ENCODE peak calls at places on chromosomes 16 and 17, in ten cellular contexts. One of them, this sample, is unnamed.

GRCh38 chr17:29292071-29292991 is 1.6 kb downstream of the NUFIP2 start:
- DNase-seq in K562: peak; percentile 85
- DNase-seq in upper lobe of left lung: peak; percentile 91
- DNase-seq in A549: peak; percentile 45
- DNase-seq in SK-N-SH: peak; percentile 83
- DNase-seq in sigmoid colon: peak; percentile 91
- DNase-seq in suprapubic skin: peak; percentile 87
- DNase-seq in tibial nerve: peak; percentile 66
- DNase-seq in GM12878: no peak
- DNase-seq in ovary: peak; percentile 75
- DNase-seq in this sample: no peak

GRCh38 chr16:24508614-24509013 is 30.8 kb upstream of the RBBP6 start:
- DNase-seq in SK-N-SH: no peak
- DNase-seq in suprapubic skin: no peak
- DNase-seq in upper lobe of left lung: no peak
- DNase-seq in ovary: no peak
- DNase-seq in tibial nerve: no peak
- DNase-seq in GM12878: no peak
- DNase-seq in K562: no peak
- DNase-seq in A549: no peak
- DNase-seq in sigmoid colon: no peak
- DNase-seq in this sample: no peak

GRCh38 chr16:11717811-11718210 is 24.8 kb downstream of the TXNDC11 start:
- DNase-seq in K562: no peak
- DNase-seq in suprapubic skin: no peak
- DNase-seq in GM12878: no peak
- DNase-seq in upper lobe of left lung: no peak
- DNase-seq in ovary: no peak
- DNase-seq in A549: no peak
- DNase-seq in SK-N-SH: no peak
- DNase-seq in tibial nerve: no peak
- DNase-seq in sigmoid colon: no peak
- DNase-seq in this sample: no peak

GRCh38 chr16:66750279-66751134 is 902 bp downstream of the DYNC1LI2 start:
- DNase-seq in sigmoid colon: no peak
- DNase-seq in K562: no peak
- DNase-seq in upper lobe of left lung: no peak
- DNase-seq in ovary: no peak
- DNase-seq in GM12878: no peak
- DNase-seq in SK-N-SH: no peak
- DNase-seq in tibial nerve: no peak
- DNase-seq in A549: no peak
- DNase-seq in suprapubic skin: no peak
- DNase-seq in this sample: no peak

GRCh38 chr17:39699818-39700147 is at the start of gene ERBB2:
- DNase-seq in suprapubic skin: no peak
- DNase-seq in K562: no peak
- DNase-seq in upper lobe of left lung: no peak
- DNase-seq in A549: peak; percentile 93
- DNase-seq in SK-N-SH: no peak
- DNase-seq in ovary: peak; percentile 62
- DNase-seq in sigmoid colon: peak; percentile 91
- DNase-seq in GM12878: no peak
- DNase-seq in tibial nerve: peak; percentile 65
- DNase-seq in this sample: no peak

GRCh38 chr17:35972066-35972465 is 9.2 kb downstream of the CCL16 start:
- DNase-seq in sigmoid colon: no peak
- DNase-seq in suprapubic skin: no peak
- DNase-seq in GM12878: no peak
- DNase-seq in SK-N-SH: no peak
- DNase-seq in ovary: no peak
- DNase-seq in tibial nerve: no peak
- DNase-seq in K562: no peak
- DNase-seq in upper lobe of left lung: no peak
- DNase-seq in A549: no peak
- DNase-seq in this sample: no peak

GRCh38 chr17:76179496-76180467 is 38.7 kb upstream of the FOXJ1 start:
- DNase-seq in upper lobe of left lung: no peak
- DNase-seq in sigmoid colon: no peak
- DNase-seq in suprapubic skin: no peak
- DNase-seq in A549: no peak
- DNase-seq in tibial nerve: no peak
- DNase-seq in ovary: no peak
- DNase-seq in GM12878: peak; percentile 46
- DNase-seq in SK-N-SH: no peak
- DNase-seq in K562: peak; percentile 49
- DNase-seq in this sample: no peak

GRCh38 chr16:89506791-89507191 is 1.4 kb upstream of the SPG7 start:
- DNase-seq in A549: no peak
- DNase-seq in ovary: no peak
- DNase-seq in tibial nerve: no peak
- DNase-seq in sigmoid colon: no peak
- DNase-seq in upper lobe of left lung: no peak
- DNase-seq in K562: no peak
- DNase-seq in GM12878: no peak
- DNase-seq in suprapubic skin: no peak
- DNase-seq in SK-N-SH: no peak
- DNase-seq in this sample: no peak

GRCh38 chr17:12395733-12396354 is 269.8 kb upstream of the MYOCD start:
- DNase-seq in suprapubic skin: no peak
- DNase-seq in SK-N-SH: peak; percentile 31
- DNase-seq in K562: peak; percentile 51
- DNase-seq in GM12878: no peak
- DNase-seq in A549: peak; percentile 34
- DNase-seq in tibial nerve: no peak
- DNase-seq in sigmoid colon: no peak
- DNase-seq in upper lobe of left lung: no peak
- DNase-seq in ovary: no peak
- DNase-seq in this sample: no peak

GRCh38 chr17:2025622-2026309 is 632 bp upstream of the RTN4RL1 start:
- DNase-seq in suprapubic skin: peak; percentile 91
- DNase-seq in K562: peak; percentile 52
- DNase-seq in A549: peak; percentile 97
- DNase-seq in SK-N-SH: peak; percentile 93
- DNase-seq in ovary: peak; percentile 79
- DNase-seq in tibial nerve: peak; percentile 77
- DNase-seq in sigmoid colon: peak; percentile 83
- DNase-seq in GM12878: no peak
- DNase-seq in upper lobe of left lung: peak; percentile 86
- DNase-seq in this sample: no peak
- TF ChIP-seq EP300 in suprapubic skin: no peak
- TF ChIP-seq EP300 in K562: no peak
- TF ChIP-seq EP300 in A549: no peak
- TF ChIP-seq EP300 in SK-N-SH: no peak
- TF ChIP-seq EP300 in ovary: no peak
- TF ChIP-seq EP300 in tibial nerve: no peak
- TF ChIP-seq EP300 in sigmoid colon: no peak
- TF ChIP-seq EP300 in GM12878: no peak
- TF ChIP-seq EP300 in upper lobe of left lung: no peak
- TF ChIP-seq EP300 in this sample: no peak

GRCh38 chr16:26334218-26335111 is 642.7 kb downstream of the HS3ST4 start:
- DNase-seq in ovary: no peak
- DNase-seq in upper lobe of left lung: no peak
- DNase-seq in A549: no peak
- DNase-seq in SK-N-SH: no peak
- DNase-seq in tibial nerve: no peak
- DNase-seq in sigmoid colon: no peak
- DNase-seq in K562: no peak
- DNase-seq in suprapubic skin: no peak
- DNase-seq in GM12878: no peak
- DNase-seq in this sample: no peak
- H3K4me3 ChIP-seq in ovary: no peak overlapping the region
- H3K4me3 ChIP-seq in upper lobe of left lung: no peak overlapping the region
- H3K4me3 ChIP-seq in A549: no peak overlapping the region
- H3K4me3 ChIP-seq in SK-N-SH: no peak overlapping the region
- H3K4me3 ChIP-seq in tibial nerve: no peak overlapping the region
- H3K4me3 ChIP-seq in sigmoid colon: no peak overlapping the region
- H3K4me3 ChIP-seq in K562: no peak overlapping the region
- H3K4me3 ChIP-seq in suprapubic skin: no peak overlapping the region
- H3K4me3 ChIP-seq in GM12878: no peak overlapping the region
- H3K4me3 ChIP-seq in this sample: no peak overlapping the region

GRCh38 chr16:81493755-81494433 is 49.3 kb downstream of the CMIP start:
- DNase-seq in GM12878: no peak
- DNase-seq in sigmoid colon: no peak
- DNase-seq in suprapubic skin: no peak
- DNase-seq in K562: peak; percentile 80
- DNase-seq in ovary: no peak
- DNase-seq in tibial nerve: no peak
- DNase-seq in SK-N-SH: no peak
- DNase-seq in upper lobe of left lung: peak; percentile 68
- DNase-seq in A549: peak; percentile 83
- DNase-seq in this sample: no peak

GRCh38 chr16:81494888-81495287 is 50.3 kb downstream of the CMIP start:
- DNase-seq in ovary: no peak
- DNase-seq in upper lobe of left lung: no peak
- DNase-seq in suprapubic skin: no peak
- DNase-seq in K562: no peak
- DNase-seq in tibial nerve: no peak
- DNase-seq in sigmoid colon: no peak
- DNase-seq in SK-N-SH: no peak
- DNase-seq in A549: no peak
- DNase-seq in GM12878: no peak
- DNase-seq in this sample: no peak

GRCh38 chr16:81494434-81494806 is 49.8 kb downstream of the CMIP start:
- DNase-seq in upper lobe of left lung: no peak
- DNase-seq in K562: no peak
- DNase-seq in tibial nerve: no peak
- DNase-seq in suprapubic skin: no peak
- DNase-seq in SK-N-SH: peak; percentile 4
- DNase-seq in GM12878: no peak
- DNase-seq in A549: no peak
- DNase-seq in ovary: no peak
- DNase-seq in sigmoid colon: no peak
- DNase-seq in this sample: no peak

GRCh38 chr16:81496742-81497141 is 52.1 kb downstream of the CMIP start:
- DNase-seq in sigmoid colon: no peak
- DNase-seq in tibial nerve: no peak
- DNase-seq in upper lobe of left lung: no peak
- DNase-seq in A549: no peak
- DNase-seq in ovary: no peak
- DNase-seq in SK-N-SH: no peak
- DNase-seq in suprapubic skin: no peak
- DNase-seq in GM12878: no peak
- DNase-seq in K562: no peak
- DNase-seq in this sample: no peak

DNA sequence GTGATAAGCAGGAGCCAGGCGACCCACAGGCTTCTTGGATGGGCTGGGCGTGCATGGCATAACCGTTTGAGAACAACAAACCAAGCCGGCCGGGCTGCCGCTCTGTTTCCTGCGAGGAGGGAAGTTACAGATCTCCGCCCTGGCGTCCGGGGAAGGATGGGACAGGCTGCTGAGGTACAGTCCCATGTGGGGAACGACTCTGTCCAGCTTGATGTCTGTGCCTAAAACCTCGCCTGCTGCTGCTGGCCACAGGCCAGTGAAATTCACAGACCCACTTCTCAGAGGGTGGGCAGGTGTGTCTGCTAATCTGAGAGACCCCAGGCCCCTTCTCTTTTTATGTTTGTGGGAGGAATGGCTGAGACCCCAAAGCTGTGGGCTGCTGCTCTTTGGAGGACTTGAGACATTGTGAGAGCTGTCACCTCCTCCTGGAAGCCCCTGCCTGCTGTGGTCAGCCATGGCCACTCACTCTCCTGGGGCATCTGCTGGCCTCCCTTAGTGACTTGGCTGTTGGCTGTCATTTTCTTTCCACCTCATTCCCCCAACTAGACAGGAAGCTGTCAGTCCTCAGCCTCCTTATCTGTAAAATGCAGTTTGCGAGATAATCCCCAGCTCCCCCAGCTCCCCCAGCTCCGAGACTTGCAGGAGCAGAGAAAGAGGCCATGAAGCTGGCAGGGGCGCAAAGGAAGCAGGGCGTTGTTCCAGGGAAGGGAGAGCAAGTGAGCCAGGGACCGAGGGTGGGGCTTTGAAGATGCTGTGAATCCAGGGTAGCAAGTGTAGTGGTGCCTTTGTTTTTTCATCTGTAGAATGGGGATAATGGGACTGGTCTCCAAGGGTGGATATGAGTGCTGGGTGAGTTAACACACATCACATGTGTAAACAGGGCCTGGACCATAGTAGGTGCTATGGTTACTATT is 51.0 kb downstream of the CMIP start:
- DNase-seq in GM12878: no peak
- DNase-seq in suprapubic skin: peak; percentile 90
- DNase-seq in upper lobe of left lung: no peak
- DNase-seq in sigmoid colon: no peak
- DNase-seq in ovary: no peak
- DNase-seq in K562: peak; percentile 87
- DNase-seq in tibial nerve: no peak
- DNase-seq in A549: no peak
- DNase-seq in SK-N-SH: peak; percentile 73
- DNase-seq in this sample: no peak
- H3K27ac ChIP-seq in GM12878: no peak overlapping the region
- H3K27ac ChIP-seq in suprapubic skin: peak overlapping the region; percentile 42
- H3K27ac ChIP-seq in upper lobe of left lung: peak overlapping the region; percentile 85
- H3K27ac ChIP-seq in sigmoid colon: peak overlapping the region; percentile 9
- H3K27ac ChIP-seq in ovary: no peak overlapping the region
- H3K27ac ChIP-seq in K562: peak overlapping the region; percentile 97
- H3K27ac ChIP-seq in tibial nerve: peak overlapping the region; percentile 48
- H3K27ac ChIP-seq in A549: no peak overlapping the region
- H3K27ac ChIP-seq in SK-N-SH: peak overlapping the region; percentile 62
- H3K27ac ChIP-seq in this sample: no peak overlapping the region

GRCh38 chr17:55903028-55903690 is 152.3 kb downstream of the PCTP start:
- DNase-seq in K562: no peak
- DNase-seq in sigmoid colon: no peak
- DNase-seq in suprapubic skin: no peak
- DNase-seq in upper lobe of left lung: no peak
- DNase-seq in A549: no peak
- DNase-seq in GM12878: no peak
- DNase-seq in ovary: no peak
- DNase-seq in tibial nerve: no peak
- DNase-seq in SK-N-SH: no peak
- DNase-seq in this sample: no peak

GRCh38 chr17:55897301-55897700 is 146.4 kb downstream of the PCTP start:
- DNase-seq in tibial nerve: peak; percentile 41
- DNase-seq in GM12878: no peak
- DNase-seq in A549: no peak
- DNase-seq in upper lobe of left lung: no peak
- DNase-seq in sigmoid colon: peak; percentile 78
- DNase-seq in K562: no peak
- DNase-seq in SK-N-SH: no peak
- DNase-seq in ovary: no peak
- DNase-seq in suprapubic skin: no peak
- DNase-seq in this sample: no peak

GRCh38 chr17:55895112-55895759 is 144.4 kb downstream of the PCTP start:
- DNase-seq in GM12878: no peak
- DNase-seq in upper lobe of left lung: no peak
- DNase-seq in sigmoid colon: no peak
- DNase-seq in K562: no peak
- DNase-seq in suprapubic skin: no peak
- DNase-seq in SK-N-SH: no peak
- DNase-seq in A549: no peak
- DNase-seq in tibial nerve: peak; percentile 12
- DNase-seq in ovary: no peak
- DNase-seq in this sample: no peak

DNA sequence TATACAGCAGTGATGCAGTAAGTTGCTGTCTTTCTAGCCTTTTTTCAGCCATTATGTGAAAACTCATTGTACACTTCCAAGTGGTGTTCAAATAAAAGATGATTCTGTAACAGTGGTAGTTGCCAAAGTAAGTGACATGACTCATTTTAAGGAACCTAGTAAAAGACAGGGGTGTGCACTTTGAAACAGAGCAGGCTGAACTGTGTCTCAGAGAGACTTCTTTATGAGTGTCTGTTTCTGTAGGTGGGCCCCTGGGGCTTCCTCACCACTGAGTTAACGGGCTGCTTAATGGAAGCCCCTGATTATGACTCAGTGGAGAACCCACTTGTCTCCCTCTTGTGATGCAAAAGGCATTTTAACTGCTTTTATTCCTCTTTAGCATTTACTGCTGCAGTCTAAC is 147.3 kb downstream of the PCTP start:
- DNase-seq in ovary: no peak
- DNase-seq in tibial nerve: no peak
- DNase-seq in suprapubic skin: no peak
- DNase-seq in GM12878: no peak
- DNase-seq in SK-N-SH: no peak
- DNase-seq in A549: no peak
- DNase-seq in sigmoid colon: no peak
- DNase-seq in K562: no peak
- DNase-seq in upper lobe of left lung: no peak
- DNase-seq in this sample: no peak
- TF ChIP-seq EP300 in ovary: no peak
- TF ChIP-seq EP300 in tibial nerve: no peak
- TF ChIP-seq EP300 in suprapubic skin: no peak
- TF ChIP-seq EP300 in GM12878: no peak
- TF ChIP-seq EP300 in SK-N-SH: no peak
- TF ChIP-seq EP300 in A549: no peak
- TF ChIP-seq EP300 in sigmoid colon: no peak
- TF ChIP-seq EP300 in K562: no peak
- TF ChIP-seq EP300 in upper lobe of left lung: no peak
- TF ChIP-seq EP300 in this sample: no peak